ENCODE peak calls at places on chromosomes 6 and 20, in five cellular contexts. X is amygdala, P is frontal cortex, M is pancreas, Q is HTR-8/SVneo. F is an unnamed sample.

GRCh38 chr6:163626073-163626867 is 211.8 kb downstream of the QKI start:
- DNase-seq in Q (no peak), X (no peak), P (no peak), M (no peak), F (no peak)

GRCh38 chr6:74409447-74409846 is 713.4 kb downstream of the CD109 start:
- DNase-seq in M (no peak), P (peak; percentile 2), X (no peak), Q (peak; percentile 25), F (no peak)

GRCh38 chr6:42276008-42276890 is 58.6 kb upstream of the MRPS10 start:
- DNase-seq in Q (no peak), M (no peak), X (no peak), P (no peak), F (peak; percentile 72)

GRCh38 chr6:132715204-132715603 is 1.3 kb upstream of the VNN1 start:
- DNase-seq in M (peak; percentile 11), P (peak; percentile 17), X (peak; percentile 49), Q (peak; percentile 67), F (no peak)

GRCh38 chr20:34407962-34408474 is 44.9 kb downstream of the ITCH start:
- DNase-seq in Q (no peak), X (no peak), M (no peak), P (no peak), F (no peak)

GRCh38 chr20:15297059-15297875 is 959.9 kb upstream of the FLRT3 start:
- DNase-seq in M (peak; percentile 18), P (no peak), Q (no peak), X (no peak), F (no peak)

GRCh38 chr6:30615219-30615957 is 1.7 kb downstream of the PPP1R10 start:
- DNase-seq in M (peak; percentile 58), P (no peak), X (no peak), Q (no peak), F (no peak)

GRCh38 chr6:23980965-23981364 is 145.1 kb upstream of the NRSN1 start:
- DNase-seq in M (no peak), Q (no peak), P (no peak), X (no peak), F (no peak)

GRCh38 chr6:116472710-116473109 is 11.5 kb downstream of the CALHM6 start:
- DNase-seq in X (no peak), P (no peak), M (no peak), Q (no peak), F (no peak)

GRCh38 chr6:11262231-11262630 is 29.8 kb upstream of the NEDD9 start:
- DNase-seq in P (no peak), Q (no peak), M (no peak), X (peak; percentile 1), F (no peak)